ENCODE peak calls at places on chromosomes 1 and 21, in seven cellular contexts. R is HCT116, J is PC-3, M is neural progenitor cell, S is OCI-LY7, T is hepatocyte, U is SK-N-SH. W is an unnamed sample.

GRCh38 chr1:188425687-188426086 is 1596.9 kb downstream of the PLA2G4A start:
- DNase-seq in M (no peak), S (no peak), U (no peak), R (no peak), J (peak; percentile 48), T (no peak), W (no peak)

GRCh38 chr1:1974834-1975233 is 28.8 kb downstream of the CFAP74 start:
- DNase-seq in U (no peak), T (no peak), S (no peak), M (no peak), J (no peak), R (no peak), W (no peak)

GRCh38 chr1:214563881-214564280 is 12.5 kb upstream of the PTPN14 start:
- DNase-seq in T (no peak), U (no peak), R (no peak), S (no peak), M (no peak), J (no peak), W (no peak)

GRCh38 chr1:243496173-243496553 is 240.3 kb downstream of the SDCCAG8 start:
- DNase-seq in T (no peak), J (no peak), R (no peak), U (no peak), S (no peak), M (peak; percentile 26), W (no peak)

GRCh38 chr21:35904995-35905972 is 155.0 kb downstream of the SETD4 start:
- DNase-seq in U (no peak), T (no peak), R (no peak), M (no peak), J (no peak), S (no peak), W (no peak)

GRCh38 chr1:8384577-8384976 is 66.7 kb downstream of the SLC45A1 start:
- DNase-seq in M (no peak), T (no peak), R (no peak), S (no peak), U (no peak), J (no peak), W (no peak)

GRCh38 chr1:222096883-222097282 is 355.0 kb upstream of the DUSP10 start:
- DNase-seq in R (no peak), T (no peak), S (no peak), J (no peak), U (no peak), M (no peak), W (no peak)

GRCh38 chr1:179828554-179829110 is 49.0 kb downstream of the TOR1AIP2 start:
- DNase-seq in R (no peak), T (no peak), J (no peak), S (no peak), M (no peak), U (no peak), W (no peak)

GRCh38 chr1:86750076-86750475 is 45.7 kb downstream of the SH3GLB1 start:
- DNase-seq in R (no peak), J (no peak), T (no peak), U (no peak), M (no peak), S (no peak), W (no peak)

GRCh38 chr1:75632350-75632949 is 21.5 kb upstream of the SLC44A5 start:
- DNase-seq in U (peak; percentile 34), M (peak; percentile 60), T (peak; percentile 61), J (peak; percentile 60), S (peak; percentile 14), R (peak; percentile 13), W (peak; percentile 43)

GRCh38 chr1:59707216-59707615 is 107.5 kb upstream of the HOOK1 start:
- DNase-seq in U (no peak), R (peak; percentile 12), S (no peak), J (peak; percentile 74), T (peak; percentile 62), M (no peak), W (no peak)

GRCh38 chr1:51330331-51331201 is at the start of gene TTC39A:
- DNase-seq in J (no peak), R (no peak), S (no peak), U (peak; percentile 78), M (peak; percentile 58), T (peak; percentile 52), W (no peak)

GRCh38 chr1:234369784-234370183 is 3.5 kb upstream of the COA6 start:
- DNase-seq in J (peak; percentile 68), S (no peak), T (no peak), U (no peak), R (no peak), M (no peak), W (no peak)

GRCh38 chr1:178093150-178093957 is 550 bp upstream of the RASAL2 start:
- DNase-seq in M (peak; percentile 99), U (peak; percentile 94), T (peak; percentile 97), J (peak; percentile 92), R (peak; percentile 90), S (peak; percentile 64), W (peak; percentile 96)

GRCh38 chr1:233738850-233739249 is 124.9 kb downstream of the KCNK1 start:
- DNase-seq in J (no peak), R (no peak), M (no peak), U (no peak), S (no peak), T (no peak), W (no peak)

GRCh38 chr1:213136190-213136917 is 85.3 kb downstream of the RPS6KC1 start:
- DNase-seq in S (no peak), T (peak; percentile 37), U (no peak), M (no peak), R (no peak), J (no peak), W (no peak)

GRCh38 chr1:19922015-19922688 is 1.3 kb downstream of the PLA2G2E start:
- DNase-seq in S (no peak), J (no peak), R (no peak), U (no peak), T (no peak), M (no peak), W (no peak)

GRCh38 chr1:153422450-153423068 is 6.2 kb downstream of the S100A7A start:
- DNase-seq in S (peak; percentile 64), R (peak; percentile 28), T (peak; percentile 77), M (peak; percentile 85), U (no peak), J (peak; percentile 86), W (peak; percentile 74)

GRCh38 chr1:13407811-13408210 is 2.4 kb upstream of the PRAMEF20 start:
- DNase-seq in R (no peak), T (no peak), U (no peak), J (no peak), S (no peak), M (no peak), W (no peak)

GRCh38 chr1:231487910-231488309 is 40.6 kb upstream of the TSNAX start:
- DNase-seq in T (no peak), M (no peak), J (no peak), S (no peak), U (no peak), R (no peak), W (no peak)

DNA sequence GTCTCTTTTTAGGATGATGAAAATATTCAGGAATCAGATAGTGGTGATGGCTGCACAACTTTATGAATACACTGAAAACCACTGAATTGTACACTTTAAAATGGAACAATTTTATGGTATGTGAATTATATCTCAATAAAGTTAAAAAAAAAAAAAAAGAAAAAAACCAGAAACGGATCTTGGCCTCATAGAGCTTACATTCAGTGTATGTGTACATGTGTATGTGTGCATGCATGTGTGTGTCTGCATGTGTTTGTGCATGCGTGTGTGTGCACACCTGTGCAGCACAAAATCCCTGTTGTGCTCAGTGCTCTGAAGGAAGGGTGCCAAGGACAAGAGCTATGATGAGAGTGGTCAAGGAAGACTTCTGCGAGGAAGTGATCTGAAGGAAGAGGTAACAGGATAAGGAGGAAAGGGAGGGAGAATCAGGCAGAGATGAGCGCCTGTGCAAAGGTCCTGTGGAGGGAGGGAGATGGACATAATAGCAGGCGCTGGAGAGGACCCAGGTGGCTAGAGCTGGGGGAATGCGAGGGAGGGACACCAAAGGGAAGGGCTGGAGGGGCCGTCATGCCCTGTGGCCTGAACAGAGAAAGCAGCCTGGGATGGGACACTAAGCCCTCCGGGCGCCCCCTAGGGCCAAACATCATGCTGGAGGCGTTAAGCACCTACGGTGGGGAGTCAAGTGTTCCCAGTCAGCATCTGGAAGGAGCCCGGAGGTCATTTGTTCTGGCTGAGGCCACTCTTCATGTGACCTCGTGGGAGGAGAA is 25.2 kb downstream of the NKAIN1 start:
- DNase-seq in S (no peak), U (no peak), R (no peak), M (peak; percentile 74), T (no peak), J (no peak), W (no peak)
- TF ChIP-seq CTCF in S (peak; percentile 27), U (peak; percentile 14), R (peak; percentile 53), M (peak; percentile 52), T (no peak), J (no peak), W (no peak)

GRCh38 chr1:230423936-230424335 is 2.2 kb downstream of the PGBD5 start:
- DNase-seq in J (no peak), S (no peak), U (no peak), M (no peak), T (no peak), R (no peak), W (no peak)
- TF ChIP-seq EZH2phosphoT487 in J (no peak), S (no peak), U (no peak), M (no peak), T (no peak), R (no peak), W (no peak)

DNA sequence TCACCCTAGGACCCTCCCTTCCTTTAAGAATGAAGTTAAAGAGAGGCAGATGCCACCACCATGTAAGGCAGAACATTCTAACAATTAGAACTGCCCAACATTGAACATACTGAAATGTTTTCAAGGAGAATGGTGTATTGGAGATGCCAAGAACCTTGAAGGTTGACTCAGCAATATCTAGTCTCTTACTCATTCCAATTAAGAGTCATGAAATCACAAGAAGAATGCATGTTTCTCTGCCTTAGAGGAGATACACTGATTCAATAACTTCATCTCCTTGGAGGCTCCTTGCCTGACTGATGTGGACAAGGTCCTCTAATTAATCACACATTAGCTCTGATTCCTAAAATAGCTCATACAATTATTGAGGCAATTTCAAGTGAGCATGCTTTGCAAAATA is 114.7 kb downstream of the DSCAM start:
- DNase-seq in J (no peak), M (no peak), U (no peak), T (no peak), S (no peak), R (no peak), W (no peak)
- H3K9me3 ChIP-seq in J (peaks cover 33% of the 10 kb centered on the region), M (no peaks in the 10 kb centered on the region), U (peaks cover 7% of the 10 kb centered on the region), T (no peaks in the 10 kb centered on the region), S (no peaks in the 10 kb centered on the region), R (peaks cover 12% of the 10 kb centered on the region), W (no peaks in the 10 kb centered on the region)

GRCh38 chr1:206658264-206658980 is 23.1 kb downstream of the DYRK3 start:
- DNase-seq in M (peak; percentile 68), T (peak; percentile 48), U (peak; percentile 70), S (peak; percentile 82), J (no peak), R (peak; percentile 12), W (peak; percentile 54)
- TF ChIP-seq CTCF in M (peak; percentile 87), T (peak; percentile 64), U (peak; percentile 61), S (peak; percentile 98), J (peak; percentile 95), R (peak; percentile 96), W (peak; percentile 100)

GRCh38 chr21:32958288-32958992 is 67.3 kb upstream of the OLIG2 start:
- DNase-seq in J (peak; percentile 55), R (no peak), T (no peak), U (no peak), S (no peak), M (no peak), W (no peak)
- TF ChIP-seq EZH2phosphoT487 in J (no peak), R (no peak), T (no peak), U (no peak), S (no peak), M (no peak), W (no peak)

W was measured in MM.1S.